ENCODE peak calls at places on chromosomes 16 and 17, in seven cellular contexts. N is caudate nucleus; S is AG08396; V is memory B cell; C is stimulated activated naive CD4-positive, alpha-beta T cell; T is GM04503; O is activated CD8-positive, alpha-beta T cell treated with anti-CD3 and anti-CD28 coated beads, Interleukin-2, amount 10 ng/mL, durations not matched to agents 7 days and 5 days. Z is an unnamed sample.

GRCh38 chr16:57912529-57913260 is 58.2 kb downstream of the CNGB1 start:
- DNase-seq in S (no peak), N (no peak), T (no peak), C (no peak), V (no peak), O (no peak), Z (no peak)

GRCh38 chr16:29641561-29641960 is 21.5 kb upstream of the SPN start:
- DNase-seq in C (peak), T (no peak), N (no peak), O (no peak), S (no peak), V (no peak), Z (no peak)

GRCh38 chr16:24935336-24935735 is 79.8 kb downstream of the ARHGAP17 start:
- DNase-seq in C (no peak), N (no peak), O (no peak), T (no peak), V (no peak), S (no peak), Z (no peak)

GRCh38 chr17:77097772-77098171 is 43.0 kb upstream of the SEC14L1 start:
- DNase-seq in V (no peak), C (no peak), N (no peak), S (no peak), T (no peak), O (no peak), Z (no peak)

GRCh38 chr17:1649844-1650409 is at the start of gene RILP:
- DNase-seq in O (peak), C (no peak), N (peak), S (peak), V (no peak), T (no peak), Z (no peak)

GRCh38 chr17:64155751-64156544 is 26.0 kb upstream of the ERN1 start:
- DNase-seq in S (no peak), N (peak), O (no peak), T (no peak), C (no peak), V (no peak), Z (no peak)

GRCh38 chr16:67531247-67531646 is 2.6 kb downstream of the RIPOR1 start:
- DNase-seq in N (no peak), C (no peak), T (no peak), O (no peak), V (no peak), S (no peak), Z (no peak)

GRCh38 chr17:45029758-45030423 is 21.5 kb downstream of the DCAKD start:
- DNase-seq in V (no peak), C (no peak), O (no peak), N (no peak), S (no peak), T (no peak), Z (no peak)

GRCh38 chr16:19771796-19772195 is 53.7 kb downstream of the IQCK start:
- DNase-seq in C (no peak), V (no peak), O (no peak), S (no peak), T (no peak), N (no peak), Z (no peak)

GRCh38 chr17:49452173-49452572 is 37.5 kb upstream of the PHB1 start:
- DNase-seq in V (no peak), C (no peak), T (no peak), N (no peak), O (no peak), S (no peak), Z (no peak)

GRCh38 chr16:2239231-2239675 is 3.0 kb downstream of the DNASE1L2 start:
- DNase-seq in N (no peak), C (no peak), T (no peak), S (no peak), O (no peak), V (no peak), Z (no peak)

GRCh38 chr17:27072885-27073284 is 221.0 kb upstream of the WSB1 start:
- DNase-seq in T (no peak), C (no peak), O (no peak), S (no peak), V (no peak), N (no peak), Z (no peak)

GRCh38 chr16:31201511-31202401 is 804 bp downstream of the PYCARD start:
- DNase-seq in V (peak), N (no peak), C (peak), O (peak), S (peak), T (no peak), Z (no peak)

GRCh38 chr16:13791095-13791494 is 128.9 kb upstream of the ERCC4 start:
- DNase-seq in V (no peak), N (no peak), C (no peak), S (no peak), O (no peak), T (no peak), Z (no peak)

GRCh38 chr17:39099686-39100293 is 51.6 kb downstream of the PLXDC1 start:
- DNase-seq in O (no peak), N (no peak), C (no peak), S (no peak), V (no peak), T (no peak), Z (no peak)

GRCh38 chr17:34750004-34750403 is 170.6 kb downstream of the TMEM132E start:
- DNase-seq in O (no peak), T (no peak), C (no peak), S (no peak), N (no peak), V (no peak), Z (no peak)

GRCh38 chr16:50172195-50172922 is 19.3 kb downstream of the TENT4B start:
- DNase-seq in N (no peak), T (no peak), V (no peak), C (no peak), O (no peak), S (no peak), Z (no peak)

GRCh38 chr17:4208228-4208627 is 55.6 kb downstream of the ANKFY1 start:
- DNase-seq in S (no peak), V (no peak), T (peak), C (no peak), N (no peak), O (peak), Z (no peak)